ENCODE peak calls at places on chromosomes 11 and 22, in seven cellular contexts. M, U, K, N, V, J and G are unnamed samples.

GRCh38 chr11:127492025-127492424 is 491.5 kb upstream of the KIRREL3 start:
- DNase-seq in M (no peak), U (no peak), K (no peak), N (no peak), V (no peak), J (no peak), G (peak)

GRCh38 chr11:111438168-111438567 is 59.1 kb upstream of the POU2AF1 start:
- DNase-seq in M (no peak), U (no peak), K (no peak), N (no peak), V (no peak), J (no peak), G (no peak)

GRCh38 chr22:32200752-32201151 is 4.1 kb downstream of the RFPL2 start:
- DNase-seq in M (no peak), U (no peak), K (no peak), N (no peak), V (no peak), J (no peak), G (no peak)

GRCh38 chr11:16779436-16779835 is 41.0 kb downstream of the C11orf58 start:
- DNase-seq in M (no peak), U (peak), K (no peak), N (no peak), V (no peak), J (no peak), G (no peak)

GRCh38 chr11:63635762-63636465 is 21.7 kb upstream of the PLAAT3 start:
- DNase-seq in M (no peak), U (peak), K (peak), N (peak), V (peak), J (peak), G (no peak)

GRCh38 chr11:118175600-118176399 is 639 bp downstream of the SCN2B start:
- DNase-seq in M (peak), U (no peak), K (no peak), N (no peak), V (no peak), J (no peak), G (no peak)

GRCh38 chr22:22343603-22344276 is 99.2 kb downstream of the VPREB1 start:
- DNase-seq in M (no peak), U (no peak), K (no peak), N (no peak), V (no peak), J (no peak), G (no peak)

GRCh38 chr11:87299041-87299481 is 261.3 kb downstream of the TMEM135 start:
- DNase-seq in M (no peak), U (no peak), K (peak), N (no peak), V (peak), J (no peak), G (no peak)

GRCh38 chr22:35399114-35399677 is 744 bp upstream of the MCM5 start:
- DNase-seq in M (no peak), U (no peak), K (no peak), N (no peak), V (no peak), J (no peak), G (no peak)

GRCh38 chr11:92436026-92436425 is 211.4 kb downstream of the FAT3 start:
- DNase-seq in M (no peak), U (no peak), K (no peak), N (no peak), V (no peak), J (no peak), G (no peak)

GRCh38 chr11:65613091-65613928 is 711 bp downstream of the MAP3K11 start:
- DNase-seq in M (peak), U (peak), K (peak), N (no peak), V (peak), J (peak), G (no peak)

GRCh38 chr11:65432686-65433582 is 10.3 kb downstream of the NEAT1 start:
- DNase-seq in M (no peak), U (no peak), K (peak), N (peak), V (peak), J (peak), G (no peak)

GRCh38 chr11:45930031-45930794 is 7.8 kb downstream of the LARGE2 start:
- DNase-seq in M (no peak), U (peak), K (peak), N (no peak), V (peak), J (no peak), G (no peak)

GRCh38 chr11:16876840-16877239 is 137.4 kb downstream of the PLEKHA7 start:
- DNase-seq in M (no peak), U (no peak), K (no peak), N (no peak), V (no peak), J (no peak), G (no peak)

GRCh38 chr22:44968736-44969135 is 41.1 kb downstream of the PHF21B start:
- DNase-seq in M (no peak), U (peak), K (no peak), N (no peak), V (peak), J (peak), G (no peak)

GRCh38 chr22:29073618-29074275 is 912 bp downstream of the KREMEN1 start:
- DNase-seq in M (peak), U (peak), K (no peak), N (peak), V (no peak), J (peak), G (no peak)

GRCh38 chr22:44752285-44753188 is at the start of gene ARHGAP8:
- DNase-seq in M (no peak), U (no peak), K (no peak), N (no peak), V (peak), J (no peak), G (no peak)

GRCh38 chr22:49199224-49199623 is 628.4 kb downstream of the BRD1 start:
- DNase-seq in M (peak), U (no peak), K (no peak), N (no peak), V (no peak), J (no peak), G (no peak)

GRCh38 chr11:15617126-15617525 is 502.4 kb downstream of the INSC start:
- DNase-seq in M (no peak), U (no peak), K (no peak), N (no peak), V (no peak), J (no peak), G (no peak)

GRCh38 chr11:911031-911889 is 650 bp upstream of the CHID1 start:
- DNase-seq in M (no peak), U (no peak), K (peak), N (peak), V (peak), J (peak), G (no peak)

GRCh38 chr11:117814766-117815261 is 9.7 kb downstream of the FXYD2 start:
- DNase-seq in M (no peak), U (peak), K (no peak), N (no peak), V (no peak), J (no peak), G (no peak)

GRCh38 chr11:67280791-67281551 is 8.1 kb upstream of the ANKRD13D start:
- DNase-seq in M (peak), U (peak), K (no peak), N (no peak), V (no peak), J (no peak), G (no peak)

GRCh38 chr11:15159085-15159484 is 44.4 kb downstream of the INSC start:
- DNase-seq in M (no peak), U (no peak), K (peak), N (peak), V (peak), J (peak), G (no peak)

GRCh38 chr22:32619614-32620426 is 145.2 kb downstream of the FBXO7 start:
- DNase-seq in M (peak), U (no peak), K (peak), N (peak), V (peak), J (peak), G (no peak)

GRCh38 chr22:23608583-23608982 is 23.5 kb downstream of the DRICH1 start:
- DNase-seq in M (no peak), U (no peak), K (no peak), N (peak), V (peak), J (peak), G (peak)

GRCh38 chr11:126491092-126491491 is 135.6 kb downstream of the ST3GAL4 start:
- DNase-seq in M (no peak), U (no peak), K (no peak), N (no peak), V (no peak), J (no peak), G (no peak)

GRCh38 chr22:50209893-50210292 is 9.1 kb downstream of the SELENOO start:
- DNase-seq in M (peak), U (peak), K (peak), N (peak), V (peak), J (peak), G (no peak)

DNA sequence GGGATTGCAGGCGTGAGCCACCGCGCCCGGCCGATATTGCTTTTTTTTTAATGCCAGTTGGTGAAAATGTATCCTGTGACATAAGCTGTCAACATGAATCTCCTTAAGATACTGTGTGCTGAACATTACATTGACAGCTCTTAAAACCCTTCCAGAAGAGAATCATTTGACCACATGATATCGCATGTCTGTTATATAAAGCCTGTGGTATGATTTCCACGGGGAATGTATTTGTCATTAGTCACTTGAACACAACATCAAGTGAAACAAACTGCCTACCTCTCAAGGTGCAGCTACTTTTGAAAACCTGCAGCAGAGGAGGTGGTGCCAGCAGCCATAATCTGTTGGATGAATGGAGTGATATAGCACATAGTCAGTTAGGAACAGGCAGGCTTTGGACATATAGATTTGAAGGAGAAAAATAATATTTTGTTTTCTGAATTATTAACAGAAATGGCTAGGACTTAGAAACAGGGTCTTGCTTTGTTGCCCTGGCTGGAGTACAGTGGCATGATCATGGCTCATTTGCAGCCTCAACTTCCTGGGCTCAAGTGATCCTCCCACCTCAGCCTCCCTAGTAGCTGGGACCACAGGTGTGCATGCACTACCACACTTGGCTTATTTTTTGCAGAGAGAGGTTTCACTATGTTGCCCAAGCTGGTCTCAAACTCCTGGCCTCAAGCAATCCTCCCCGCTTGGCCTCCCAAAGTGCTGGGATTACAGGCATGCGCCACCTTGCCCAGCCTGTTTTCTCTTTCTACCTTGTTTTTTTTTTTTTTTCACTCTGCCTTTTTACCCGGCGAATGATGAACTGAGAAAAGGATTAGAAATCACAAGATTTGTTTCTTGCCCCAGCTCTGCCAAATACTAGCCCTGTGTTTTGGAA is 67.3 kb downstream of the BCL2L13 start:
- DNase-seq in M (no peak), U (no peak), K (peak), N (no peak), V (peak), J (peak), G (no peak)
- H3K4me3 ChIP-seq in M (peak), U (no peak), K (peak), N (peak), V (peak), J (peak), G (peak)

GRCh38 chr11:33383075-33383919 is 126.1 kb downstream of the HIPK3 start:
- DNase-seq in M (no peak), U (no peak), K (no peak), N (no peak), V (no peak), J (no peak), G (no peak)

GRCh38 chr11:33377100-33377851 is 120.1 kb downstream of the HIPK3 start:
- DNase-seq in M (no peak), U (no peak), K (no peak), N (peak), V (no peak), J (peak), G (peak)

GRCh38 chr11:33377852-33378385 is 120.7 kb downstream of the HIPK3 start:
- DNase-seq in M (no peak), U (no peak), K (no peak), N (peak), V (peak), J (peak), G (no peak)

GRCh38 chr11:33376331-33377099 is 119.3 kb downstream of the HIPK3 start:
- DNase-seq in M (no peak), U (peak), K (peak), N (no peak), V (no peak), J (peak), G (no peak)

GRCh38 chr11:33379931-33380330 is 122.8 kb downstream of the HIPK3 start:
- DNase-seq in M (no peak), U (no peak), K (no peak), N (no peak), V (no peak), J (no peak), G (no peak)
- H3K4me3 ChIP-seq in M (no peak), U (no peak), K (no peak), N (no peak), V (no peak), J (no peak), G (no peak)

DNA sequence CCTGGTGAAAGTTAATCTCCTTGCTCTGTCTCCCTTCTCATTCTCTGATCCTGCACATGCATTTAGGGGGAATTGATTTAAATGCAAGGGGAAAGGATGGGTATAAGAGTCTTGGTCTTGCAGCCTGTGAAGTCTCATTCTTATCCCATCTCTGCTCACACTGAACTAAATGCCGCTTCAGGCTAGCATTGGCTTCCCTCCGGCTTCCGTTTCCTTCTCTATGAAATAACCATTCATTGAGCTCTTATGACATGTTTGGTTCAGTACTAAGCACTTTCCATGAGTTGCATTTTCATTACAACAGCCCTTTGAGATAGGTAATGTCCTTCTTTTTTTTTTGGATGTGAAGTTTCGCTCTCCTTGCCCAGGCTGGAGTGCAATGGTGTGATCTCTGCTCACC is 5.6 kb downstream of the ZBTB16 start:
- DNase-seq in M (no peak), U (no peak), K (no peak), N (no peak), V (no peak), J (no peak), G (no peak)
- H3K4me3 ChIP-seq in M (peak), U (peak), K (no peak), N (no peak), V (no peak), J (no peak), G (no peak)

GRCh38 chr11:13012037-13012693 is 3.0 kb downstream of the RASSF10 start:
- DNase-seq in M (no peak), U (peak), K (peak), N (no peak), V (no peak), J (no peak), G (peak)
- H3K4me3 ChIP-seq in M (no peak), U (no peak), K (peak), N (no peak), V (no peak), J (no peak), G (no peak)

DNA sequence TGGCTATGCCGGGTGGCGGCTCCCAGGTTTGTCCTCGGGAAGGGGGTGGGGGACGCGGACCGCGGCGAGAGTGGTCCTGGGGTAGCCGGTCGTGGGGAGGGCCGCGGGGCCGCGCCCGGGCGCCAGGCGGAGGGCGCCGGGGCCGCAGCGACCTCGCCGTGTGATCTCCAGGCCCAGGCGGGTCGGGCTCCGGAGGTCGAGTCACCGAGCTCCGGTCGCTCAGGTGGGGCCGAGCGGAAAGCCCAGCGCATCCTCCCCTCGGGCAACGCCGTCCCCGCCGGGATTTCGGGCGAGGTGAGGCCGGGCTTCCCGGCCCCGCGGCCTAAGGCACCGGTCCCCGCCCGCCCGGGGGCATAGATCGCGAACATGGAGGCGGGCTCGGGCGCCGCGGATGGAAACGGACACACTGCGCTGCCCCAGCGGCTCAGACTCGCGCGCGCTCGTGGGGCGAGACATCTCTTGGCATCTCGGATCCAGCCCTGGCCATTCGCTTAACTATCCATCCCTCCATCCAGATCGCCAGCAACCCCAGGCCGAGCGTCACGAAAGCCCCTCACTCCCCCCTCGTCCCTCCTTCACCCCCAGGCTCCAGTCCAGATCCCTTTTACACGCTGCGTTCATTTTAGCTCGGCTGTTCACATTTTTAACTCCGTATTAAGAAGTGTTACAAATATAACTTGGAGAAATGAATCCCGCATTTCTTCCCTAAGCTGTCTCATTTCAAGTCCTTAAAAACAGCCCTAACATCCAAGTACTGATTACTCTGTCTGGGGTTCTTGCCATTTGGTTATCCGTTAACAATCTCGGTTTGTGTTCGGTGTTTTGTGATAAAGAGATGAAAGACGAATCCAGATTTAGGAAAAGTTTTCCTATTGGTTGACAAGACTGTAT is 460 bp downstream of the ZC3H12C start:
- DNase-seq in M (peak), U (peak), K (peak), N (peak), V (peak), J (peak), G (no peak)
- H3K4me3 ChIP-seq in M (peak), U (peak), K (peak), N (peak), V (peak), J (peak), G (peak)

GRCh38 chr11:11862995-11863394 is 21.2 kb downstream of the USP47 start:
- DNase-seq in M (no peak), U (no peak), K (no peak), N (no peak), V (no peak), J (no peak), G (no peak)

GRCh38 chr11:11860103-11860979 is 18.6 kb downstream of the USP47 start:
- DNase-seq in M (no peak), U (no peak), K (no peak), N (peak), V (peak), J (peak), G (no peak)

GRCh38 chr11:11856638-11857037 is 14.9 kb downstream of the USP47 start:
- DNase-seq in M (no peak), U (no peak), K (peak), N (no peak), V (peak), J (peak), G (no peak)

GRCh38 chr11:11857769-11858168 is 16.0 kb downstream of the USP47 start:
- DNase-seq in M (no peak), U (no peak), K (no peak), N (no peak), V (no peak), J (no peak), G (no peak)
- H3K4me3 ChIP-seq in M (peak), U (peak), K (no peak), N (no peak), V (no peak), J (no peak), G (no peak)

GRCh38 chr11:120956710-120957500 is 67.0 kb upstream of the TBCEL start:
- DNase-seq in M (no peak), U (no peak), K (peak), N (no peak), V (no peak), J (no peak), G (no peak)
- H3K4me3 ChIP-seq in M (no peak), U (no peak), K (no peak), N (no peak), V (no peak), J (no peak), G (no peak)

GRCh38 chr11:116636341-116636968 is 136.3 kb downstream of the BUD13 start:
- DNase-seq in M (no peak), U (no peak), K (no peak), N (no peak), V (no peak), J (no peak), G (no peak)
- H3K4me3 ChIP-seq in M (no peak), U (no peak), K (no peak), N (no peak), V (no peak), J (no peak), G (no peak)